ENCODE peak calls at places on chromosomes 12 and 14, in four cellular contexts. G is K562, V is GM12878, F is WTC11. Z is an unnamed sample.

GRCh38 chr12:72368719-72369505 is 96.7 kb downstream of the TRHDE start:
- DNase-seq in G (no peak), F (no peak), V (no peak), Z (peak)

GRCh38 chr12:10111451-10111850 is 12.7 kb upstream of the CLEC1A start:
- DNase-seq in F (no peak), G (peak), V (no peak), Z (no peak)

GRCh38 chr12:389138-390096 is at the start of gene KDM5A:
- DNase-seq in V (peak), F (peak), G (peak), Z (peak)

GRCh38 chr12:78864483-78865296 is at the start of gene SYT1:
- DNase-seq in V (no peak), G (no peak), F (peak), Z (no peak)

GRCh38 chr12:12333407-12333831 is 16.6 kb downstream of the MANSC1 start:
- DNase-seq in F (no peak), V (no peak), G (no peak), Z (no peak)

GRCh38 chr14:85037411-85037810 is 492.5 kb upstream of the FLRT2 start:
- DNase-seq in F (no peak), V (no peak), G (no peak), Z (no peak)

GRCh38 chr12:60021235-60021634 is 425.4 kb downstream of the SLC16A7 start:
- DNase-seq in F (no peak), V (no peak), G (no peak), Z (no peak)

GRCh38 chr12:4011597-4011996 is 138.4 kb upstream of the PARP11 start:
- DNase-seq in V (no peak), F (no peak), G (no peak), Z (peak)

GRCh38 chr14:39230416-39230815 is 3.3 kb upstream of the MIA2 start:
- DNase-seq in G (peak), F (no peak), V (no peak), Z (no peak)

GRCh38 chr14:101123639-101124525 is 220.4 kb upstream of the RTL1 start:
- DNase-seq in G (no peak), F (no peak), V (no peak), Z (no peak)

GRCh38 chr14:23577004-23577681 is 1.4 kb downstream of the JPH4 start:
- DNase-seq in G (no peak), F (peak), V (no peak), Z (no peak)

GRCh38 chr12:79206871-79207270 is 342.3 kb downstream of the SYT1 start:
- DNase-seq in F (no peak), G (no peak), V (no peak), Z (no peak)

GRCh38 chr12:44976246-44976645 is 74.7 kb downstream of the DBX2 start:
- DNase-seq in G (no peak), F (no peak), V (no peak), Z (no peak)

GRCh38 chr12:124952295-124952694 is 36.6 kb downstream of the DHX37 start:
- DNase-seq in G (no peak), V (no peak), F (no peak), Z (no peak)

GRCh38 chr12:49583361-49584094 is 15.6 kb upstream of the MCRS1 start:
- DNase-seq in F (no peak), G (no peak), V (no peak), Z (no peak)

GRCh38 chr12:68180792-68181744 is 21.5 kb upstream of the IFNG start:
- DNase-seq in G (peak), V (no peak), F (no peak), Z (no peak)

GRCh38 chr12:77796775-77797174 is 33.9 kb upstream of the NAV3 start:
- DNase-seq in V (no peak), G (no peak), F (no peak), Z (no peak)

GRCh38 chr12:99985129-99985570 is 414 bp upstream of the ANKS1B start:
- DNase-seq in F (no peak), G (no peak), V (no peak), Z (no peak)
- TF ChIP-seq CREM in F (no peak), G (no peak), V (no peak), Z (no peak)

GRCh38 chr14:33516898-33517436 is 433.9 kb downstream of the EGLN3 start:
- DNase-seq in F (no peak), V (no peak), G (no peak), Z (no peak)
- TF ChIP-seq CREM in F (no peak), V (no peak), G (no peak), Z (no peak)

DNA sequence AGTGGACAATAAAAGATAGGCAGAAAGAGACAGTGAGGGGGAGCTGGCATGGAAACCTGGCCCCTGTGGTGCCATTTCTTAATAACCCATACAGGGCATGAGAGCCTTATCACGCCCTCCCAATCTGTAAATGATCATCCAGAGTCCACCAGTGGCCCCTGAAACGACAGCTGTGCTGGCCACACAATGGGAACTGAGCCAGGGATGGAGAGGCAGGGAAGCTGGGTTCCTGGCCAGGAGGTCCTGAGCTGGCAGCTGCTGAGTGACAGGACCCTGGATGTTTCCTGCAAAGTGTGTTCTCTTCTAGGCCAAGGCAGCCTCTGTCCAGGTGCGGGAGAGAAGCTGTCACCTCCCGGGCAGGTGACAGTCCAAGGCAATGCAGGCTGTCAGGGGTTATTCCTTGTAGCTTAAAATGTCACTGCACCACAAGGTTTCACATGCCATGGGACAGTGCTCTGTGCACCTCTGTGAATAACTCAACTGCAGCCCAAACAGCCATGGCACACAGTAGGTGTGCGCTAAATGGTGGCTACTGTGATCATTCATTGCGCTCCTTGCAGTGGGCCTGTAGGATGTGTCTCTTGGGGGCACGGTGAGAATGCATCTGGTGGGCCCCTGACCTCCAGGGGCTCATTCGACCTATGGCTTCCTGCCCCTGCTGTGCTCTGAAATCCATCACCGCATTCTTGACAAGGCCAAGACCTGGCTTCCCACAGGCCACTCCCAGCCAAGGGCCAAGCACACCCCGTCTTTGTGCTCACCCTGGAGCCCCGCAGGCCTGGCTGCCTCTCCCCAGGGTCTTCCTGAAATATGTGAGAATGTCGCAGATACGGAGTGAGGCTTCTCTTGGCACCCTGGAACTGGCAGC is 46.3 kb upstream of the BCL11B start:
- DNase-seq in G (no peak), F (no peak), V (no peak), Z (peak)
- TF ChIP-seq CREM in G (no peak), F (no peak), V (no peak), Z (no peak)

GRCh38 chr12:57185906-57186508 is 30.6 kb upstream of the NXPH4 start:
- DNase-seq in V (no peak), F (no peak), G (no peak), Z (no peak)
- TF ChIP-seq CREM in V (no peak), F (no peak), G (no peak), Z (no peak)

GRCh38 chr12:24896171-24896570 is 52.7 kb downstream of the BCAT1 start:
- DNase-seq in V (no peak), G (no peak), F (no peak), Z (no peak)
- TF ChIP-seq CREM in V (no peak), G (no peak), F (no peak), Z (no peak)

GRCh38 chr14:71060274-71060673 is 153.0 kb downstream of the PCNX1 start:
- DNase-seq in F (no peak), G (no peak), V (no peak), Z (no peak)

GRCh38 chr14:71060795-71061455 is 153.7 kb downstream of the PCNX1 start:
- DNase-seq in F (no peak), G (no peak), V (no peak), Z (no peak)

GRCh38 chr14:71062581-71063303 is 155.5 kb downstream of the PCNX1 start:
- DNase-seq in G (no peak), F (no peak), V (no peak), Z (no peak)

GRCh38 chr14:71061458-71061857 is 154.2 kb downstream of the PCNX1 start:
- DNase-seq in G (no peak), F (no peak), V (no peak), Z (no peak)

GRCh38 chr14:71063351-71063750 is 156.1 kb downstream of the PCNX1 start:
- DNase-seq in F (no peak), V (no peak), G (no peak), Z (no peak)
- TF ChIP-seq CREM in F (no peak), V (no peak), G (no peak), Z (no peak)

DNA sequence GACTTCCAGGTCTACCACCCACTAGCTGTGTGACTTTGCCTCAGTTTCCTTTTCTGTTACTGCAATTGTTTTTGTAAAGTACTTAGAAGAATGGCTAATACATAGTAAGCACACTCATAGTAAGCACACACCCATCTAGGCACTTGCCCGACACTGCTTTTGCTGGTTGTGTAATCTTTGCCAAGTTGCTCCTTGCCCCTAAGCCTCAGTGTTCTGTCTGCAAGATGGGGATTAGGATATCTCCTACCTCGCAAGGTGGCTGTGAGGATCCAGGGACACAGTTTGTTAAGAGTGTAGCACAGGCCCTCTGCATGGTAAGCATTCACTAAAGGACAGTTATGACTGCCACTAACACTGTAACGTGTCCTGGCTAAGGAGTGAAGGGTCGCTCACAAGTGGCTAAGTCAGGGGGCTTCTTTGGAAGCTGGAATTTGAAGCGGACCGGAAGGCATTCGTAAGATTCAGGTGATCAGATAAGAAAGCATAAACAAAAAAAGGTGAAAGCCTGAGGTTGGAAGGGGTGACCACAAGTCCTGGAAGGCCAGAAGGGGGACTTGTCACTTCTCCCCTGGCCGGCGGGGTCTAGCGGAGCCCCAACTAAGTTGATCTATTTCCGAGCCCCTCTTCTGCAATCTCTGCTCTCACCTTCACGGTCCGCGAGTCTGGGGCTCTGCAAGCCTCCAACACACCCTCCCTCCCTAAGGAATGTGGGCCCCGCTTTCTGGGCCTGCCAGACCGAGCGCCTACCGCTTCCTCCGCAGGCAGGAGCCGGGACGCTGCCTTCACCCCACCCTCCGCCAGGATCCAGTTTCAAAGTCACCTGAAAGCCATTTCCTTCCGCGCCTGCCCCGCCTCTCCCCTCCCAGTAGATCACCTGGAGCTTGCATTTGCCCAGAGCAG is 1.5 kb upstream of the PLEKHG3 start:
- DNase-seq in G (no peak), V (no peak), F (peak), Z (no peak)
- TF ChIP-seq CREM in G (no peak), V (no peak), F (no peak), Z (no peak)

GRCh38 chr12:116659771-116660481 is 77.9 kb downstream of the SPRING1 start:
- DNase-seq in V (no peak), F (no peak), G (no peak), Z (no peak)

GRCh38 chr12:116661341-116661740 is 76.5 kb downstream of the SPRING1 start:
- DNase-seq in F (no peak), V (no peak), G (no peak), Z (no peak)

GRCh38 chr12:116657921-116658495 is 79.9 kb downstream of the SPRING1 start:
- DNase-seq in V (no peak), G (no peak), F (no peak), Z (no peak)

GRCh38 chr12:116654216-116654743 is 83.6 kb downstream of the SPRING1 start:
- DNase-seq in G (no peak), F (no peak), V (no peak), Z (no peak)

GRCh38 chr12:116656371-116656770 is 81.5 kb downstream of the SPRING1 start:
- DNase-seq in F (no peak), G (no peak), V (no peak), Z (no peak)
- TF ChIP-seq CREM in F (no peak), G (no peak), V (no peak), Z (no peak)

GRCh38 chr12:56104815-56105476 is 587 bp downstream of the PA2G4 start:
- DNase-seq in F (peak), V (no peak), G (peak), Z (no peak)
- TF ChIP-seq CREM in F (no peak), V (no peak), G (no peak), Z (no peak)

GRCh38 chr14:91716999-91717398 is 14.9 kb downstream of the CATSPERB start:
- DNase-seq in V (no peak), F (no peak), G (no peak), Z (no peak)

GRCh38 chr14:91719839-91720238 is 12.0 kb downstream of the CATSPERB start:
- DNase-seq in G (no peak), F (no peak), V (no peak), Z (no peak)

GRCh38 chr14:91714805-91715204 is 17.1 kb downstream of the CATSPERB start:
- DNase-seq in G (no peak), V (no peak), F (peak), Z (no peak)
- TF ChIP-seq CREM in G (no peak), V (no peak), F (no peak), Z (no peak)